ENCODE peak calls at places on chromosomes 16 and 17, in four cellular contexts. One of them, this sample, is unnamed.

GRCh38 chr17:19354123-19354522 is 8.4 kb downstream of the B9D1 start:
- DNase-seq in A549: peak; percentile 53
- DNase-seq in HepG2: no peak
- DNase-seq in HCT116: peak; percentile 22
- DNase-seq in this sample: no peak

GRCh38 chr16:30723725-30724355 is 24.4 kb upstream of the PHKG2 start:
- DNase-seq in A549: no peak
- DNase-seq in HCT116: no peak
- DNase-seq in HepG2: no peak
- DNase-seq in this sample: no peak

GRCh38 chr16:89052824-89053724 is 40.6 kb upstream of the ACSF3 start:
- DNase-seq in A549: peak; percentile 76
- DNase-seq in HepG2: peak; percentile 20
- DNase-seq in HCT116: peak; percentile 92
- DNase-seq in this sample: peak; percentile 98

GRCh38 chr17:10741416-10742140 is 11.8 kb upstream of the TMEM220 start:
- DNase-seq in A549: no peak
- DNase-seq in HepG2: no peak
- DNase-seq in HCT116: no peak
- DNase-seq in this sample: no peak

GRCh38 chr17:15498107-15498506 is 30.7 kb upstream of the CDRT4 start:
- DNase-seq in HCT116: no peak
- DNase-seq in A549: peak; percentile 38
- DNase-seq in HepG2: no peak
- DNase-seq in this sample: peak; percentile 43

GRCh38 chr16:17031484-17032268 is 439.1 kb downstream of the XYLT1 start:
- DNase-seq in HepG2: no peak
- DNase-seq in A549: no peak
- DNase-seq in HCT116: no peak
- DNase-seq in this sample: no peak

GRCh38 chr16:84526794-84527485 is 22.5 kb upstream of the MEAK7 start:
- DNase-seq in HepG2: no peak
- DNase-seq in A549: no peak
- DNase-seq in HCT116: no peak
- DNase-seq in this sample: no peak

GRCh38 chr17:31907342-31907975 is 6.0 kb upstream of the UTP6 start:
- DNase-seq in HepG2: no peak
- DNase-seq in A549: no peak
- DNase-seq in HCT116: no peak
- DNase-seq in this sample: no peak

GRCh38 chr16:23852794-23853562 is 17.2 kb downstream of the PRKCB start:
- DNase-seq in HCT116: no peak
- DNase-seq in A549: no peak
- DNase-seq in HepG2: no peak
- DNase-seq in this sample: peak; percentile 88

GRCh38 chr16:81099958-81100357 is 3.8 kb upstream of the GCSH start:
- DNase-seq in HCT116: no peak
- DNase-seq in A549: no peak
- DNase-seq in HepG2: no peak
- DNase-seq in this sample: no peak

GRCh38 chr17:3762922-3763776 is 37.8 kb downstream of the ITGAE start:
- DNase-seq in HepG2: no peak
- DNase-seq in HCT116: no peak
- DNase-seq in A549: no peak
- DNase-seq in this sample: peak; percentile 22

GRCh38 chr17:78748730-78749317 is 33.2 kb downstream of the CYTH1 start:
- DNase-seq in A549: no peak
- DNase-seq in HepG2: peak; percentile 83
- DNase-seq in HCT116: no peak
- DNase-seq in this sample: peak; percentile 92

GRCh38 chr17:49914664-49915063 is 54.3 kb upstream of the DLX4 start:
- DNase-seq in HepG2: no peak
- DNase-seq in HCT116: no peak
- DNase-seq in A549: no peak
- DNase-seq in this sample: no peak

GRCh38 chr17:56031636-56032035 is 121.6 kb upstream of the ANKFN1 start:
- DNase-seq in HCT116: no peak
- DNase-seq in HepG2: no peak
- DNase-seq in A549: no peak
- DNase-seq in this sample: peak; percentile 20

GRCh38 chr16:72482695-72483094 is 310.7 kb upstream of the PMFBP1 start:
- DNase-seq in HepG2: no peak
- DNase-seq in A549: no peak
- DNase-seq in HCT116: no peak
- DNase-seq in this sample: no peak

GRCh38 chr17:17959520-17960361 is 12.5 kb downstream of the TOM1L2 start:
- DNase-seq in HCT116: no peak
- DNase-seq in HepG2: no peak
- DNase-seq in A549: peak; percentile 56
- DNase-seq in this sample: no peak

GRCh38 chr16:57882797-57883196 is 80.5 kb upstream of the KIFC3 start:
- DNase-seq in HepG2: no peak
- DNase-seq in HCT116: no peak
- DNase-seq in A549: no peak
- DNase-seq in this sample: no peak

GRCh38 chr16:31472559-31473203 is 729 bp downstream of the TGFB1I1 start:
- DNase-seq in A549: peak; percentile 93
- DNase-seq in HepG2: peak; percentile 58
- DNase-seq in HCT116: peak; percentile 90
- DNase-seq in this sample: peak; percentile 64

GRCh38 chr16:84175351-84176081 is 11.3 kb downstream of the TAF1C start:
- DNase-seq in HCT116: no peak
- DNase-seq in A549: no peak
- DNase-seq in HepG2: peak; percentile 65
- DNase-seq in this sample: peak; percentile 77

GRCh38 chr17:14304222-14304844 is 3.5 kb downstream of the HS3ST3B1 start:
- DNase-seq in HCT116: no peak
- DNase-seq in HepG2: no peak
- DNase-seq in A549: no peak
- DNase-seq in this sample: no peak

GRCh38 chr16:83602797-83603735 is 204.7 kb upstream of the HSBP1 start:
- DNase-seq in A549: no peak
- DNase-seq in HCT116: no peak
- DNase-seq in HepG2: no peak
- DNase-seq in this sample: no peak

GRCh38 chr17:17314501-17315071 is 11.4 kb downstream of the NT5M start:
- DNase-seq in HepG2: no peak
- DNase-seq in HCT116: no peak
- DNase-seq in A549: no peak
- DNase-seq in this sample: no peak

GRCh38 chr17:48307814-48308411 is 122.1 kb downstream of the SKAP1 start:
- DNase-seq in HCT116: peak; percentile 78
- DNase-seq in A549: peak; percentile 78
- DNase-seq in HepG2: peak; percentile 56
- DNase-seq in this sample: peak; percentile 60

GRCh38 chr17:39663688-39664580 is 1.2 kb upstream of the TCAP start:
- DNase-seq in HCT116: peak; percentile 35
- DNase-seq in A549: peak; percentile 70
- DNase-seq in HepG2: peak; percentile 50
- DNase-seq in this sample: no peak

DNA sequence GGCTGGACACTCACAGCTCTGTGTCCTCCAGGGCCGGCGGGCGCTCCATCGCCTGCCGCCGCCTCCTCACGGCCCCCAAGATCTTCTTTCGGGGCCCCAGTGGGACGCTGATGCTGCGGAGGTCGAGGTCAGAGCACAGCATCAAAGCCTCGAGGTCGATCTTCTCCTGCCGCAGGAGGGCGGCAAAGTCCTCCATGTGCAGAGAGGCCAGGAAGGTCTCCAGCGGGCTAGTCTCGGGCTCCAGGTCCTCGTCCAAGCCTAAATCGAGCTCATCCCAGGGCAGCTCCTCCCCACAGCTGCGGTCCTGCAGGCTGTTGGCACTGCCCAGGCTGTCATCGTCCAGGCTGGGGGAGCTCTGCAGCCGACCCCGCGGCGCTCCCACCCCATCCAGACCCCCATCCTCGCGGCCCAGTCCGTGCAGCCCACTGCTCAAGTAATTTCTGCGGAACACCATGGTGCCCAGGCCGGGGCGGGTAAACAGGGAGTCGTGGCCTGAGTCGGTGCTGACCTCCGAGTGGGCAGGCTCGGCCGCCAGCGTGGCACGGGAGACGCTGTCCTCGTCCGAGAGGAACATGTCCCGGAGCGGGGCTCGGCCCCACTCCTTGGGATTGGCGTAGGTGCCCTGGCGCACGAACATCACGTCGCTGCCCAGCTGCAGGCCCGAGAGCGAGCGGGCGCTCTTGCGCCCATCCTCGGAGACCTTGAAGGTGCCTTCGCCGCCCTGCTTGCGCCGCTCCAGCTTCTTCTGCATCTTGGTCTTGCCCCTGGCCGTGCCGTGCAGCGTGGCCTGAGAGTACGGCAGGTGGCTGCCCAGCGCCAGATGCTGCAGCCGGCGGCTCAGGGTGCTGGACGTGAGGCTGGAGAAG is 3.4 kb downstream of the USH1G start:
- DNase-seq in HepG2: peak; percentile 64
- DNase-seq in A549: peak; percentile 80
- DNase-seq in HCT116: no peak
- DNase-seq in this sample: no peak
- TF ChIP-seq CTCF in HepG2: peak; percentile 91
- TF ChIP-seq CTCF in A549: peak; percentile 64
- TF ChIP-seq CTCF in HCT116: no peak
- TF ChIP-seq CTCF in this sample: no peak

DNA sequence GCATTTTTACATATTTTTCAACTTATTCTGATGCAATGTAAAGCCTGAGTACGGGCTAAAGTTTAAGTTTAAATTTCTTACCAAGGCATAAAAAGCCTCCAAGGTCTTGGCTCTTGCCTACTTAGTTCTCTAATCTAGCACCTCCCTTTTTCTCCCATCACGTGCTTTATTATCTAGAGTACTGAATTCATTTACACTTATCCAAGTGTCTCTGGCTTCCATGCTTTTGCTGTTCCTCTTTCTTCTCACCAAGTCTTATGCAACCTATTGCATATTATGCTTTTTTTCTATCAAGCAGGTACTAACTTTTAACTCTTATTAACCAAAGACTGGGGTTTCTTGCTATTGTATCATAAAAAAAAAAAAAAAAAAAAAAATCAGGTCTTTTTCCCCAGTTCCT is 45.0 kb downstream of the SSH2 start:
- DNase-seq in HepG2: no peak
- DNase-seq in A549: no peak
- DNase-seq in HCT116: no peak
- DNase-seq in this sample: peak; percentile 44
- TF ChIP-seq MAX in HepG2: no peak
- TF ChIP-seq MAX in A549: no peak
- TF ChIP-seq MAX in HCT116: no peak
- TF ChIP-seq MAX in this sample: no peak

GRCh38 chr17:7173687-7174602 is 5.2 kb downstream of the ASGR1 start:
- DNase-seq in HepG2: no peak
- DNase-seq in HCT116: no peak
- DNase-seq in A549: no peak
- DNase-seq in this sample: no peak
- H3K4me3 ChIP-seq in HepG2: no peak overlapping the region
- H3K4me3 ChIP-seq in HCT116: no peak overlapping the region
- H3K4me3 ChIP-seq in A549: no peak overlapping the region
- H3K4me3 ChIP-seq in this sample: no peak overlapping the region

GRCh38 chr17:82331345-82331939 is 2.1 kb downstream of the SECTM1 start:
- DNase-seq in A549: no peak
- DNase-seq in HepG2: no peak
- DNase-seq in HCT116: no peak
- DNase-seq in this sample: no peak

GRCh38 chr17:82328994-82329507 is 4.5 kb downstream of the SECTM1 start:
- DNase-seq in HCT116: no peak
- DNase-seq in A549: no peak
- DNase-seq in HepG2: no peak
- DNase-seq in this sample: no peak

GRCh38 chr17:82332669-82333278 is 792 bp downstream of the SECTM1 start:
- DNase-seq in A549: peak; percentile 58
- DNase-seq in HepG2: no peak
- DNase-seq in HCT116: peak; percentile 38
- DNase-seq in this sample: peak; percentile 45

GRCh38 chr17:82329683-82330321 is 3.8 kb downstream of the SECTM1 start:
- DNase-seq in HCT116: no peak
- DNase-seq in A549: no peak
- DNase-seq in HepG2: no peak
- DNase-seq in this sample: no peak

GRCh38 chr17:82330322-82331239 is 3.0 kb downstream of the SECTM1 start:
- DNase-seq in A549: peak; percentile 45
- DNase-seq in HCT116: no peak
- DNase-seq in HepG2: peak; percentile 85
- DNase-seq in this sample: peak; percentile 40
- TF ChIP-seq CTCF in A549: no peak
- TF ChIP-seq CTCF in HCT116: no peak
- TF ChIP-seq CTCF in HepG2: peak; percentile 20
- TF ChIP-seq CTCF in this sample: no peak